ENCODE peak calls at places on chromosomes 16 and 17, in seven cellular contexts. P is tibial nerve; W is cardiac muscle cell; B is AG10803; M is Calu3; Q is HFF-Myc; V is CD8-positive, alpha-beta T cell. O is an unnamed sample.

GRCh38 chr17:7246779-7247178 is 4.5 kb upstream of the GABARAP start:
- DNase-seq in W (no peak), Q (no peak), M (no peak), P (no peak), B (no peak), V (no peak), O (no peak)

GRCh38 chr17:36862116-36862920 is 75.0 kb upstream of the LHX1 start:
- DNase-seq in V (no peak), P (no peak), M (no peak), Q (no peak), B (no peak), W (no peak), O (no peak)

GRCh38 chr16:76940251-76940650 is 250.7 kb upstream of the MON1B start:
- DNase-seq in P (no peak), M (no peak), B (no peak), V (no peak), W (no peak), Q (no peak), O (no peak)

GRCh38 chr16:14502256-14502875 is 127.7 kb downstream of the PARN start:
- DNase-seq in V (no peak), Q (no peak), W (no peak), B (no peak), P (no peak), M (no peak), O (no peak)

GRCh38 chr17:39737761-39738567 is at the start of gene GRB7:
- DNase-seq in M (peak), V (no peak), W (peak), P (no peak), Q (no peak), B (no peak), O (no peak)

GRCh38 chr17:69473801-69474170 is 59.3 kb downstream of the MAP2K6 start:
- DNase-seq in V (no peak), M (no peak), P (no peak), Q (peak), W (no peak), B (peak), O (no peak)

GRCh38 chr16:27708651-27709050 is 158.7 kb downstream of the KATNIP start:
- DNase-seq in B (no peak), W (no peak), M (no peak), Q (no peak), V (no peak), P (no peak), O (no peak)

GRCh38 chr16:75251280-75252048 is at the start of gene BCAR1:
- DNase-seq in Q (peak), B (peak), P (peak), M (peak), W (peak), V (no peak), O (no peak)

GRCh38 chr17:57211010-57211411 is 45.3 kb upstream of the MSI2 start:
- DNase-seq in W (no peak), Q (no peak), P (no peak), B (no peak), V (no peak), M (no peak), O (no peak)

GRCh38 chr17:80931421-80932265 is 60.0 kb upstream of the CHMP6 start:
- DNase-seq in P (no peak), B (peak), M (no peak), Q (peak), W (peak), V (no peak), O (no peak)

GRCh38 chr16:50697881-50698767 is 4.7 kb downstream of the NOD2 start:
- DNase-seq in P (no peak), M (peak), V (peak), B (peak), W (no peak), Q (no peak), O (peak)

GRCh38 chr17:66094727-66095126 is 97.2 kb downstream of the CEP112 start:
- DNase-seq in M (no peak), B (no peak), V (no peak), W (no peak), P (no peak), Q (no peak), O (no peak)

GRCh38 chr17:78013683-78014467 is 55.4 kb downstream of the TNRC6C start:
- DNase-seq in Q (peak), B (peak), W (peak), M (peak), P (peak), V (peak), O (no peak)

GRCh38 chr16:26806641-26807040 is 260.1 kb upstream of the C16orf82 start:
- DNase-seq in P (no peak), W (no peak), Q (no peak), V (no peak), B (no peak), M (no peak), O (no peak)

GRCh38 chr17:48023408-48024148 is 14.0 kb downstream of the COPZ2 start:
- DNase-seq in Q (no peak), W (peak), P (peak), M (peak), B (peak), V (peak), O (peak)

GRCh38 chr16:86436466-86437185 is 73.7 kb upstream of the FOXF1 start:
- DNase-seq in B (no peak), M (no peak), P (no peak), W (no peak), V (no peak), Q (no peak), O (no peak)

GRCh38 chr17:50055426-50056216 is at the start of gene ITGA3:
- DNase-seq in Q (no peak), W (peak), V (peak), P (no peak), M (peak), B (peak), O (peak)

GRCh38 chr17:60678118-60678444 is 430 bp downstream of the BCAS3 start:
- DNase-seq in P (no peak), B (no peak), V (no peak), M (no peak), W (no peak), Q (no peak), O (no peak)

GRCh38 chr17:5200360-5200759 is 8.7 kb upstream of the ZNF594 start:
- DNase-seq in V (no peak), B (no peak), W (no peak), M (no peak), Q (no peak), P (no peak), O (no peak)

GRCh38 chr16:67613808-67614207 is 31.1 kb upstream of the CARMIL2 start:
- DNase-seq in B (no peak), V (no peak), M (peak), Q (no peak), P (no peak), W (no peak), O (no peak)
- TF ChIP-seq CTCF in B (no peak), V (no peak), M (no peak), Q (no peak), P (no peak), W (no peak), O (no peak)

DNA sequence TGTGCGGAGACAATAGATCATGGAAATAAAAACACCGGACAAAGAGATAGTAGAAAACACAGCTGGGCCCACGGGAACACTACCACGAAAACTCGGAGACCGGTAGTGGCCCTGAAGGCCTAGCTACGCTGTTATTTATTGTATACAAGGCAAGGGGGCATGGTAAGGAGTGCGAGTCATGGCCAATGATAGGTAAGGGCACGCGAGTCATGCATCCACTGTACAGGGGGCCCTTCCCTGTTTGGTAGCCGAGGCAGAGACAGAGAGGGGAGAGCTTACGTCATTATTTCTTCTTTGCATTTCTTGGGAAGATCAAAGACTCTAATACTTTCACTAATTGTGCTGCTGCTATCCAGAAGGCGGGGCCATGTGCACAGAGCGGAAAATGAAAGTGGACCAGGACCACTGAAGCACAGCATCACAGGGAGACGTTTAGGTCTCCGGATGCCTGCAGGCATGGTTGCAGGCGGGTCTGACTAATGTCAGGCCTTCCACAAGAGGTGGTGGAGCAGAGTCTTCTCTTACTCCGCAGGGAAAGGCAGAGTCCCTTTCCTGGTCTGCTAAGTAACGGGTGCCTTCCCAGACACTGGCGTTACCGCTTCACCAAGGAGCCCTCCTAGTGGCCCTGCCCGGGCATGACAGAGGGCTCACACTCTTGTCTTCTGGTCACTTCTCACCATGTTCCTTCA is 74.4 kb upstream of the ARL4D start:
- DNase-seq in M (peak), P (no peak), B (peak), W (no peak), V (no peak), Q (no peak), O (no peak)
- TF ChIP-seq CTCF in M (no peak), P (no peak), B (peak), W (no peak), V (no peak), Q (peak), O (no peak)

DNA sequence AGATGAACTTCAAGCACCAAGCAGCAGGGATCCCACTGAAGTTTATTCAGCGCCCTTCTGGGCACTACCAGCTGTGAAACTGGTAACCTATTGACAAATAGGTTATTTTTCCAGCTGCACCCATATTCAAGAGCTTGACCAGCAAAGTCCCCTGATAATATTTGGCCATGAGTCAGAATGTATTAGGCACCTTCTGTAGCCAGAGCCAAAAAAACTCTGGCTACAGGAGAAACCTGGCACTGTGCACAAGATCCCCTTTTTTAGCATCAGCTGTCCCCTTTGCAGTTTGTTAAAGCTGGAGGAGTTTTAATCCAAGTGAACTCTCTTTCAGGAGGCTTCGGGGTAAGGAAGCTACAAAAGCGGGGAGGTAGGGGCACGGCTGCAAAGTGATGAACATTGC is 60.2 kb downstream of the GRIN2A start:
- DNase-seq in W (no peak), P (no peak), M (no peak), V (no peak), Q (no peak), B (no peak), O (no peak)
- TF ChIP-seq CTCF in W (no peak), P (no peak), M (no peak), V (no peak), Q (no peak), B (no peak), O (no peak)

DNA sequence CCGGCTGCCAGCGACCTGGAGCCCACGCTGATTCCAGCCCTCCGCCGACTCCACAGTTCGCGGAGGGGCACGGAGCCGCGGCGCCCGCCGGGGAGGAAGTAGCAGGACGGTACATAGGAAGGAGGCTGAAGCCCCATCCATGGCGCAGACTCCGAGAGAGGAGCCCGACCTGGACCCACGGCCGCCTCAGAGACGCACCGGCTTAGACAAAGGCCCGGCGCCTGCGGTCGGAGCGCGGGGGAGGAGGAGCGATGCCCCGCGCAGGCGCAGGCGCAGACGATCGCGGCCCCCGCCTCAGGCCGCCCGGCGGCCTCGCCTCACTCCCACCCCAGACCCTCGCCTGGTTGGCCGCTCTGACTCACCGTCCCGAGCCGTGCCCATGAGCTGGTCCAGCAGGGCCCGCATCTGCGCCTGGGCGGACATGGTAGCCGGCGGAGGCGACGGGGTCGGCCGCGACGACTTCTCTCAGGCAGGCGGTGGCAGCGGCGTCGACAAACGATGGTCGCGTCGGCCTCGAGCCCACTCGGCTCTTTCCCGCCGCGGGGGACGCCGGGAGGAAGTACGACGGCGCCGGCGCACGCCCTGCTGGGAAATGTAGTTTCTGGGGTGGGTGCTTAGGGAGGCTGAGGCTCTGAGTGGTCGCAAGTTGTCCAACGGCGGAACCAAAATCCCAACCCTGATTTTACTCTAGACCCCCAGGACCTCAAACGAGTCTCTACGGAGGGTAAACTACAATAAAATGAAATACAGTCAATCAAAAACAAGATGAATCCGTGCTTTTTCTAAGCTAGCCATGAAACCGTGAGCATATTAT is at the start of gene LUC7L:
- DNase-seq in Q (peak), B (peak), P (peak), W (peak), M (peak), V (peak), O (peak)
- TF ChIP-seq CTCF in Q (no peak), B (no peak), P (no peak), W (no peak), M (no peak), V (no peak), O (no peak)

GRCh38 chr16:79589495-79590134 is 10.9 kb downstream of the MAF start:
- DNase-seq in M (no peak), W (no peak), Q (no peak), B (no peak), V (no peak), P (no peak), O (no peak)
- TF ChIP-seq CTCF in M (no peak), W (no peak), Q (no peak), B (no peak), V (no peak), P (no peak), O (no peak)

GRCh38 chr17:58325976-58326468 is 2.6 kb downstream of the TSPOAP1 start:
- DNase-seq in M (no peak), B (no peak), V (no peak), P (no peak), W (no peak), Q (no peak), O (no peak)
- TF ChIP-seq CTCF in M (no peak), B (no peak), V (no peak), P (no peak), W (no peak), Q (no peak), O (no peak)

GRCh38 chr17:67995568-67996191 is 589 bp downstream of the C17orf58 start:
- DNase-seq in B (no peak), V (peak), Q (no peak), W (peak), M (no peak), P (peak), O (peak)
- TF ChIP-seq CTCF in B (no peak), V (no peak), Q (no peak), W (peak), M (no peak), P (no peak), O (no peak)

GRCh38 chr17:64081802-64082799 is 47.8 kb downstream of the ERN1 start:
- DNase-seq in M (peak), W (no peak), Q (peak), V (no peak), P (no peak), B (peak), O (no peak)
- TF ChIP-seq CTCF in M (no peak), W (no peak), Q (no peak), V (no peak), P (no peak), B (peak), O (no peak)

GRCh38 chr16:79274197-79274596 is 326.3 kb downstream of the MAF start:
- DNase-seq in M (no peak), B (no peak), P (no peak), V (no peak), Q (no peak), W (no peak), O (no peak)

GRCh38 chr16:79270011-79270410 is 330.5 kb downstream of the MAF start:
- DNase-seq in B (no peak), P (no peak), M (no peak), W (no peak), V (no peak), Q (no peak), O (no peak)

GRCh38 chr16:79271583-79271982 is 329.0 kb downstream of the MAF start:
- DNase-seq in Q (no peak), B (no peak), M (no peak), W (no peak), V (no peak), P (no peak), O (no peak)

GRCh38 chr16:79269211-79269863 is 331.2 kb downstream of the MAF start:
- DNase-seq in B (no peak), Q (no peak), W (no peak), P (no peak), M (no peak), V (no peak), O (no peak)

GRCh38 chr16:79272141-79272577 is 328.4 kb downstream of the MAF start:
- DNase-seq in V (peak), P (no peak), Q (no peak), W (no peak), M (no peak), B (no peak), O (no peak)
- TF ChIP-seq CTCF in V (no peak), P (no peak), Q (no peak), W (no peak), M (no peak), B (no peak), O (no peak)

GRCh38 chr16:73389075-73389474 is 341.1 kb upstream of the ZFHX3 start:
- DNase-seq in B (no peak), Q (no peak), W (no peak), P (no peak), V (no peak), M (no peak), O (no peak)

GRCh38 chr16:73387979-73388378 is 340.1 kb upstream of the ZFHX3 start:
- DNase-seq in W (no peak), B (no peak), Q (no peak), M (no peak), P (no peak), V (no peak), O (no peak)

GRCh38 chr16:73385701-73386100 is 337.8 kb upstream of the ZFHX3 start:
- DNase-seq in M (no peak), P (no peak), W (no peak), V (no peak), Q (no peak), B (no peak), O (no peak)

GRCh38 chr16:73390936-73391335 is 343.0 kb upstream of the ZFHX3 start:
- DNase-seq in V (no peak), B (peak), P (no peak), W (no peak), Q (no peak), M (no peak), O (no peak)

GRCh38 chr16:73390491-73390890 is 342.6 kb upstream of the ZFHX3 start:
- DNase-seq in M (no peak), P (no peak), W (no peak), Q (no peak), V (no peak), B (no peak), O (no peak)
- TF ChIP-seq CTCF in M (no peak), P (no peak), W (no peak), Q (no peak), V (no peak), B (no peak), O (no peak)

O was measured in lower leg skin.